ENCODE peak calls at places on chromosomes 11 and 22, in six cellular contexts. F, U, A, G, E and Z are unnamed samples. For H3K4me1, the result is how much of the 10 kb centered on the place peaks cover.

GRCh38 chr11:70364198-70364597 is 34.1 kb upstream of the CTTN start:
- DNase-seq in F (no peak), E (no peak), G (peak), A (no peak), U (no peak), Z (no peak)

GRCh38 chr11:22976146-22976545 is 115.9 kb upstream of the CCDC179 start:
- DNase-seq in F (peak), A (no peak), G (peak), U (peak), E (peak), Z (no peak)

GRCh38 chr22:49371325-49372110 is 456.2 kb downstream of the BRD1 start:
- DNase-seq in A (no peak), E (no peak), U (no peak), G (no peak), F (no peak), Z (no peak)

GRCh38 chr11:125451400-125452124 is 44.5 kb downstream of the FEZ1 start:
- DNase-seq in F (peak), G (peak), U (peak), A (peak), E (peak), Z (no peak)

GRCh38 chr11:128552783-128553661 is 34.3 kb downstream of the ETS1 start:
- DNase-seq in G (peak), E (peak), A (no peak), F (no peak), U (peak), Z (no peak)

GRCh38 chr22:49404576-49405199 is 423.0 kb downstream of the BRD1 start:
- DNase-seq in E (no peak), F (no peak), A (no peak), U (no peak), G (no peak), Z (no peak)

GRCh38 chr11:11620966-11621880 is 582 bp downstream of the GALNT18 start:
- DNase-seq in A (peak), E (peak), U (peak), G (no peak), F (peak), Z (no peak)

GRCh38 chr22:22583030-22583429 is 24.0 kb upstream of the PRAME start:
- DNase-seq in A (no peak), E (no peak), U (no peak), F (no peak), G (no peak), Z (no peak)

GRCh38 chr11:42237701-42238235 is 778.3 kb upstream of the LRRC4C start:
- DNase-seq in E (peak), G (peak), U (no peak), F (no peak), A (no peak), Z (no peak)

GRCh38 chr11:77071077-77071476 is 4.3 kb downstream of the CAPN5 start:
- DNase-seq in G (no peak), E (no peak), F (no peak), U (no peak), A (no peak), Z (no peak)

GRCh38 chr11:81092517-81092916 is 1641.1 kb downstream of the FAM181B start:
- DNase-seq in A (no peak), F (no peak), U (no peak), E (no peak), G (no peak), Z (no peak)

GRCh38 chr22:24965822-24966626 is 13.5 kb downstream of the KIAA1671 start:
- DNase-seq in F (peak), A (peak), U (no peak), G (no peak), E (no peak), Z (no peak)

GRCh38 chr11:75147191-75147874 is 3.6 kb upstream of the SLCO2B1 start:
- DNase-seq in U (no peak), G (no peak), F (no peak), A (no peak), E (no peak), Z (no peak)

GRCh38 chr11:1120532-1121342 is 37.0 kb upstream of the MUC5AC start:
- DNase-seq in F (peak), G (no peak), A (no peak), E (no peak), U (no peak), Z (no peak)

GRCh38 chr11:34881900-34882299 is 34.3 kb downstream of the APIP start:
- DNase-seq in A (no peak), U (no peak), F (no peak), E (no peak), G (no peak), Z (no peak)

GRCh38 chr11:30424851-30425250 is 101.9 kb downstream of the ARL14EP start:
- DNase-seq in A (no peak), G (no peak), E (no peak), F (no peak), U (no peak), Z (no peak)

GRCh38 chr11:132981146-132981956 is 551.0 kb downstream of the OPCML start:
- DNase-seq in A (no peak), E (no peak), G (no peak), F (no peak), U (no peak), Z (no peak)

GRCh38 chr11:119975561-119976152 is 162.3 kb downstream of the TRIM29 start:
- DNase-seq in E (no peak), A (no peak), F (no peak), U (no peak), G (no peak), Z (no peak)

GRCh38 chr22:20937794-20938148 is 20.6 kb downstream of the CRKL start:
- DNase-seq in U (no peak), A (no peak), F (no peak), E (no peak), G (no peak), Z (no peak)

GRCh38 chr22:20938272-20938671 is 21.1 kb downstream of the CRKL start:
- DNase-seq in G (no peak), U (no peak), E (no peak), A (no peak), F (no peak), Z (no peak)

GRCh38 chr22:20940178-20940790 is 23.1 kb downstream of the CRKL start:
- DNase-seq in E (peak), F (no peak), U (no peak), G (no peak), A (no peak), Z (no peak)

GRCh38 chr22:20933910-20934309 is 16.7 kb downstream of the CRKL start:
- DNase-seq in F (no peak), E (no peak), U (no peak), G (no peak), A (no peak), Z (no peak)

DNA sequence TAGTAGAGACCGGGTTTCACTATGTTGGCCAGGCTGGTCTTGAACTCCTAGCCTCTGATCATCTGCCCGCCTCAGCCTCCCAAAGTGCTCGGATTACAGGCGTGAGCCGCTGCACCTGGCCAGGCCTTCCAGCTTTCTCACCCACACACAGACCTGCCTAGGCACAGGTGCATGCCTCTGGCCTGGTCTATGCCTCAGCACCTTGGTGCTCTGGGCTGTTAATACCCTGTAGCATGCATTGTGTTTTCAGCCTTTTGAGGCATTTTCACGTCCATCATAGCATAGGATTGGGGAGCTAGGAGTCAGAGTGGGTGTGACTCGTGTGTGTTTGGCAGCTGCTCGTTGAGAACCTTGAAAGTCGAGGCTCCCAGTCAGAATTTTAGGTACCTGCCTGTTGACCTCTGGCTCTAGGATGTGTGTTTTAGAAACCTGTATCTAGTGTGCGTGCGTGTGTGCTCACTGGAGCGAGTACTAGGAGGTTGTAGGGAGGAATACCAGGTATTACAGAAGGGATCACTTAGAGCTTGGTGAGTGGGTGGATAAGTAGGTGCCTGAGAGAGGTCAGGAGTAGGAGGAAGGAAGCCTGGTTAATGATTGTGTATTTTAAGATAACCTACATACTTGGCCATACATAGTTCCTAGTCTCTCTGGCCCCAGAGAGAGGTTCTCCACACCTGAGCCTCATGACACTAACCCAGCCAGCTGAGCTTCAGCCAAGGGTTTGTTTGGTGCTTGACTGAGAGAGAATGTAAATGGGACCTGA is 20.0 kb downstream of the CRKL start:
- DNase-seq in A (no peak), U (no peak), E (no peak), G (no peak), F (no peak), Z (no peak)
- H3K4me1 ChIP-seq in A (under half), U (under half), E (under half), G (under half), F (under half), Z (under half)

GRCh38 chr22:38272373-38273134 is at the start of gene TMEM184B:
- DNase-seq in G (peak), E (peak), F (peak), U (peak), A (peak), Z (peak)

GRCh38 chr22:38269466-38269865 is 3.3 kb downstream of the TMEM184B start:
- DNase-seq in U (no peak), F (no peak), A (no peak), E (no peak), G (no peak), Z (no peak)

GRCh38 chr22:38271927-38272372 is 860 bp downstream of the TMEM184B start:
- DNase-seq in E (peak), F (peak), U (no peak), G (no peak), A (no peak), Z (no peak)

GRCh38 chr22:38271101-38271500 is 1.7 kb downstream of the TMEM184B start:
- DNase-seq in E (no peak), U (no peak), A (no peak), G (no peak), F (no peak), Z (no peak)

GRCh38 chr22:38270091-38270972 is 2.5 kb downstream of the TMEM184B start:
- DNase-seq in F (no peak), E (peak), U (peak), A (no peak), G (no peak), Z (no peak)
- H3K4me1 ChIP-seq in F (under half), E (under half), U (under half), A (under half), G (under half), Z (half or more)

GRCh38 chr22:32729368-32729767 is 72.1 kb upstream of the TIMP3 start:
- DNase-seq in E (no peak), F (no peak), A (no peak), G (no peak), U (no peak), Z (no peak)
- H3K4me1 ChIP-seq in E (under half), F (under half), A (under half), G (under half), U (under half), Z (under half)

GRCh38 chr22:20533095-20533878 is 25.9 kb downstream of the MED15 start:
- DNase-seq in A (no peak), E (no peak), G (no peak), U (no peak), F (no peak), Z (no peak)
- H3K4me1 ChIP-seq in A (half or more), E (half or more), G (under half), U (half or more), F (under half), Z (under half)

GRCh38 chr11:94799726-94800125 is 31.6 kb downstream of the AMOTL1 start:
- DNase-seq in U (no peak), G (no peak), E (no peak), A (no peak), F (no peak), Z (no peak)

GRCh38 chr11:94793822-94794221 is 25.7 kb downstream of the AMOTL1 start:
- DNase-seq in U (peak), G (peak), E (peak), F (no peak), A (no peak), Z (no peak)

GRCh38 chr11:94794287-94795168 is 26.4 kb downstream of the AMOTL1 start:
- DNase-seq in U (peak), F (no peak), G (peak), A (peak), E (peak), Z (no peak)

GRCh38 chr11:94795799-94796580 is 27.8 kb downstream of the AMOTL1 start:
- DNase-seq in G (no peak), F (no peak), U (no peak), A (no peak), E (no peak), Z (no peak)

DNA sequence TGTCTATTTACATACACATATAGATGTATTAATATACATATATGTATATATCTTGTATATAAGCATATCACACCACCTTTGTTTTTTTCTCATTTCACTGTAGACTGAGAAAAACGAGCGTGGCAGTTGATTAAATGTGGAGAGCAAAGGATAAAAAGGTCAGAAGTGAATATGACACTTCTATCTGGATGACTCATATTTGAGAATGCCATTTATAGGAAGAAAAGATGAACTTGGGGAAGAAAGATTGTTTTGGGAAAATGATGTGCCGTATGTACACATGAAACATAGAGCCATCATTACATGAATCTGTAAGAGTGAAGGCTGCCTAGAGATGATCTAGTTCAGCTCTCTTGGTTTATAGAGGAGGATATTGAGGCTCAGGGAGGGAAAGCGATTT is 28.7 kb downstream of the AMOTL1 start:
- DNase-seq in F (no peak), A (no peak), G (no peak), E (peak), U (no peak), Z (no peak)
- H3K4me1 ChIP-seq in F (under half), A (under half), G (under half), E (half or more), U (under half), Z (under half)

GRCh38 chr11:61290905-61291690 is 4.0 kb downstream of the VWCE start:
- DNase-seq in F (no peak), U (no peak), A (no peak), E (no peak), G (no peak), Z (no peak)
- H3K4me1 ChIP-seq in F (under half), U (under half), A (under half), E (under half), G (under half), Z (under half)

GRCh38 chr22:44668190-44668885 is 33.7 kb upstream of the PRR5 start:
- DNase-seq in A (no peak), U (no peak), G (peak), F (no peak), E (peak), Z (peak)
- H3K4me1 ChIP-seq in A (under half), U (under half), G (under half), F (under half), E (under half), Z (half or more)

DNA sequence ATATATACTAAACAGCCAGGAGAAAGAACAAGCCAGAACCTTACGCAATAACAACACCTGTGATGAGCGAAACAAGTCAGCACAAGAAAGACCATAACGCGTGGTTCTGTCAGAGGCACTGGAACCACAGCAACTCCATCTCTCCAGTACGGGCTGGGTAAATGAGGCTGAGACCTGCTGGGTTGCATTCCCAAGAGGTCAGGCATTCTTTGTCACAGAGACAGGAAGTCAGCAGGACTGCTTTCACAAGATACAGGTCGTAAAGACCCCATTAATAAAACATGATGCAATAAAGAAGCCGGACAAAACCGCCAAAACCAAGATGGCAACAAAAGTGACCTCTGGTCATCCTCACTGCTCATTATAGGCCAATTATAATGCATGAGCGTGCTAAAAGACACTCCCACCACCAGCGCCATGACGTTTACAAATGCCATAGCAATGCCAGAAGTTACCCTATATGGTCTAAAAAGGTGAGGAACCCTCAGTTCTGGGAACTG is 21.7 kb downstream of the TPST2 start:
- DNase-seq in E (no peak), U (peak), F (no peak), A (no peak), G (no peak), Z (no peak)
- H3K4me1 ChIP-seq in E (under half), U (under half), F (under half), A (under half), G (under half), Z (half or more)

DNA sequence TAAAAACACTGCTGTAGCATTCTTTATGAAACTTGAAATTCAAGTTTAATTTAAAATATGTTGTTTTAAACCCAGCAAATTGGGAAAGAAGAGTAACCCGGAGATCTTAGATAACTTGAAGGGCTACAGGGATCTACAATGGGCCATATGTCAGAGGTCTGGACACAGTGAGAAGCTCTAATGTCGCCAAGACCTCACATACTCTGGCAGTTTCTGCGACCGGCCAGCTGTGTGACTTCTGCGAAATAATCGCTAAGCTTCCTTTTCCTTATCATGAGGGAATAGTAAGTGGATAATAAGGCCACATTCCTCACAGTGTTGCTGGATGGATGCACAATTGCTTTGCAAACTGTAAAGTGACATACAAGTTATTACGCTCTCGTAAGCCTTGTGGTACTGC is 192.3 kb upstream of the NARS2 start:
- DNase-seq in A (no peak), U (no peak), E (no peak), F (no peak), G (no peak), Z (no peak)
- H3K4me1 ChIP-seq in A (under half), U (under half), E (under half), F (under half), G (under half), Z (under half)